ENCODE peak calls at places on chromosomes 5 and 9, in seven cellular contexts. One of them, this sample, is unnamed.

GRCh38 chr5:109453251-109453650 is 43.5 kb upstream of the PJA2 start:
- DNase-seq in HepG2: no peak
- DNase-seq in mesenchymal stem cell: peak; percentile 48
- DNase-seq in astrocyte: peak; percentile 54
- DNase-seq in HCT116: no peak
- DNase-seq in MM.1S: no peak
- DNase-seq in PC-3: no peak
- DNase-seq in this sample: no peak

GRCh38 chr9:125137200-125137599 is 6.1 kb downstream of the SCAI start:
- DNase-seq in PC-3: peak; percentile 63
- DNase-seq in astrocyte: peak; percentile 83
- DNase-seq in HepG2: no peak
- DNase-seq in MM.1S: no peak
- DNase-seq in mesenchymal stem cell: peak; percentile 50
- DNase-seq in HCT116: no peak
- DNase-seq in this sample: no peak

GRCh38 chr9:88586452-88586851 is 51.5 kb downstream of the NXNL2 start:
- DNase-seq in PC-3: no peak
- DNase-seq in mesenchymal stem cell: no peak
- DNase-seq in HCT116: no peak
- DNase-seq in MM.1S: no peak
- DNase-seq in astrocyte: peak; percentile 14
- DNase-seq in HepG2: no peak
- DNase-seq in this sample: no peak

GRCh38 chr9:136700959-136701664 is 11.3 kb upstream of the DIPK1B start:
- DNase-seq in mesenchymal stem cell: no peak
- DNase-seq in astrocyte: no peak
- DNase-seq in PC-3: no peak
- DNase-seq in HCT116: no peak
- DNase-seq in HepG2: no peak
- DNase-seq in MM.1S: peak; percentile 53
- DNase-seq in this sample: no peak

GRCh38 chr5:139391570-139392323 is 2.0 kb upstream of the MZB1 start:
- DNase-seq in MM.1S: peak; percentile 42
- DNase-seq in astrocyte: no peak
- DNase-seq in PC-3: peak; percentile 92
- DNase-seq in HCT116: no peak
- DNase-seq in mesenchymal stem cell: no peak
- DNase-seq in HepG2: no peak
- DNase-seq in this sample: no peak

GRCh38 chr5:155773680-155774079 is 553.3 kb upstream of the SGCD start:
- DNase-seq in HepG2: no peak
- DNase-seq in PC-3: no peak
- DNase-seq in MM.1S: no peak
- DNase-seq in astrocyte: no peak
- DNase-seq in mesenchymal stem cell: no peak
- DNase-seq in HCT116: no peak
- DNase-seq in this sample: no peak

GRCh38 chr9:134236001-134236421 is 71.6 kb upstream of the RNU6ATAC start:
- DNase-seq in mesenchymal stem cell: no peak
- DNase-seq in HCT116: no peak
- DNase-seq in PC-3: no peak
- DNase-seq in HepG2: no peak
- DNase-seq in astrocyte: no peak
- DNase-seq in MM.1S: no peak
- DNase-seq in this sample: no peak

GRCh38 chr9:137719194-137719593 is 100.4 kb downstream of the EHMT1 start:
- DNase-seq in MM.1S: no peak
- DNase-seq in mesenchymal stem cell: no peak
- DNase-seq in PC-3: no peak
- DNase-seq in HCT116: no peak
- DNase-seq in astrocyte: no peak
- DNase-seq in HepG2: no peak
- DNase-seq in this sample: no peak

GRCh38 chr5:143682221-143682620 is 129.7 kb upstream of the HMHB1 start:
- DNase-seq in MM.1S: no peak
- DNase-seq in astrocyte: no peak
- DNase-seq in mesenchymal stem cell: peak; percentile 13
- DNase-seq in HCT116: no peak
- DNase-seq in PC-3: no peak
- DNase-seq in HepG2: no peak
- DNase-seq in this sample: no peak

GRCh38 chr5:132641241-132641723 is 16.7 kb upstream of the IL13 start:
- DNase-seq in HCT116: no peak
- DNase-seq in PC-3: no peak
- DNase-seq in MM.1S: peak; percentile 39
- DNase-seq in HepG2: no peak
- DNase-seq in mesenchymal stem cell: no peak
- DNase-seq in astrocyte: no peak
- DNase-seq in this sample: no peak

GRCh38 chr5:133467325-133467700 is 145.0 kb downstream of the FSTL4 start:
- DNase-seq in mesenchymal stem cell: no peak
- DNase-seq in MM.1S: no peak
- DNase-seq in astrocyte: no peak
- DNase-seq in HepG2: no peak
- DNase-seq in PC-3: no peak
- DNase-seq in HCT116: no peak
- DNase-seq in this sample: no peak

GRCh38 chr5:142601432-142601831 is 84.5 kb downstream of the FGF1 start:
- DNase-seq in mesenchymal stem cell: no peak
- DNase-seq in HepG2: no peak
- DNase-seq in MM.1S: no peak
- DNase-seq in HCT116: no peak
- DNase-seq in astrocyte: no peak
- DNase-seq in PC-3: no peak
- DNase-seq in this sample: no peak

GRCh38 chr9:108618906-108619550 is 236.8 kb downstream of the ACTL7B start:
- DNase-seq in HepG2: no peak
- DNase-seq in HCT116: no peak
- DNase-seq in MM.1S: no peak
- DNase-seq in PC-3: no peak
- DNase-seq in astrocyte: peak; percentile 29
- DNase-seq in mesenchymal stem cell: no peak
- DNase-seq in this sample: no peak

GRCh38 chr9:74960548-74960947 is 7.8 kb upstream of the C9orf40 start:
- DNase-seq in mesenchymal stem cell: peak; percentile 57
- DNase-seq in HepG2: peak; percentile 6
- DNase-seq in HCT116: no peak
- DNase-seq in MM.1S: no peak
- DNase-seq in PC-3: peak; percentile 68
- DNase-seq in astrocyte: peak; percentile 39
- DNase-seq in this sample: peak; percentile 22

GRCh38 chr9:613771-614347 is 227.6 kb upstream of the DMRT1 start:
- DNase-seq in HCT116: peak; percentile 13
- DNase-seq in MM.1S: peak; percentile 88
- DNase-seq in PC-3: peak; percentile 77
- DNase-seq in HepG2: peak; percentile 88
- DNase-seq in astrocyte: peak; percentile 83
- DNase-seq in mesenchymal stem cell: peak; percentile 89
- DNase-seq in this sample: peak; percentile 85

GRCh38 chr9:114034663-114035062 is 43.4 kb downstream of the AMBP start:
- DNase-seq in HCT116: no peak
- DNase-seq in MM.1S: no peak
- DNase-seq in HepG2: no peak
- DNase-seq in mesenchymal stem cell: no peak
- DNase-seq in PC-3: no peak
- DNase-seq in astrocyte: no peak
- DNase-seq in this sample: no peak

GRCh38 chr9:72816666-72817065 is 136.2 kb downstream of the ALDH1A1 start:
- DNase-seq in astrocyte: no peak
- DNase-seq in MM.1S: no peak
- DNase-seq in HCT116: no peak
- DNase-seq in PC-3: no peak
- DNase-seq in mesenchymal stem cell: no peak
- DNase-seq in HepG2: no peak
- DNase-seq in this sample: no peak

GRCh38 chr5:180043381-180043780 is 28.2 kb downstream of the RNF130 start:
- DNase-seq in HCT116: no peak
- DNase-seq in mesenchymal stem cell: no peak
- DNase-seq in MM.1S: no peak
- DNase-seq in HepG2: no peak
- DNase-seq in astrocyte: peak; percentile 42
- DNase-seq in PC-3: no peak
- DNase-seq in this sample: no peak

GRCh38 chr5:6525910-6526309 is 77.3 kb downstream of the UBE2QL1 start:
- DNase-seq in mesenchymal stem cell: no peak
- DNase-seq in HCT116: peak; percentile 13
- DNase-seq in HepG2: peak; percentile 21
- DNase-seq in MM.1S: peak; percentile 52
- DNase-seq in PC-3: peak; percentile 92
- DNase-seq in astrocyte: no peak
- DNase-seq in this sample: peak; percentile 58

GRCh38 chr9:127195976-127196825 is 68.4 kb upstream of the GARNL3 start:
- DNase-seq in HepG2: no peak
- DNase-seq in MM.1S: no peak
- DNase-seq in astrocyte: no peak
- DNase-seq in mesenchymal stem cell: no peak
- DNase-seq in PC-3: no peak
- DNase-seq in HCT116: no peak
- DNase-seq in this sample: no peak

GRCh38 chr9:127192744-127193143 is 70.3 kb upstream of the ANGPTL2 start:
- DNase-seq in mesenchymal stem cell: no peak
- DNase-seq in astrocyte: no peak
- DNase-seq in MM.1S: no peak
- DNase-seq in HCT116: no peak
- DNase-seq in PC-3: no peak
- DNase-seq in HepG2: no peak
- DNase-seq in this sample: no peak

GRCh38 chr9:127194881-127195713 is 69.5 kb upstream of the GARNL3 start:
- DNase-seq in PC-3: peak; percentile 80
- DNase-seq in HepG2: peak; percentile 79
- DNase-seq in MM.1S: no peak
- DNase-seq in mesenchymal stem cell: peak; percentile 63
- DNase-seq in HCT116: peak; percentile 48
- DNase-seq in astrocyte: peak; percentile 7
- DNase-seq in this sample: peak; percentile 59

GRCh38 chr9:127196826-127197145 is 67.8 kb upstream of the GARNL3 start:
- DNase-seq in MM.1S: no peak
- DNase-seq in HepG2: no peak
- DNase-seq in astrocyte: no peak
- DNase-seq in mesenchymal stem cell: no peak
- DNase-seq in PC-3: no peak
- DNase-seq in HCT116: no peak
- DNase-seq in this sample: no peak

DNA sequence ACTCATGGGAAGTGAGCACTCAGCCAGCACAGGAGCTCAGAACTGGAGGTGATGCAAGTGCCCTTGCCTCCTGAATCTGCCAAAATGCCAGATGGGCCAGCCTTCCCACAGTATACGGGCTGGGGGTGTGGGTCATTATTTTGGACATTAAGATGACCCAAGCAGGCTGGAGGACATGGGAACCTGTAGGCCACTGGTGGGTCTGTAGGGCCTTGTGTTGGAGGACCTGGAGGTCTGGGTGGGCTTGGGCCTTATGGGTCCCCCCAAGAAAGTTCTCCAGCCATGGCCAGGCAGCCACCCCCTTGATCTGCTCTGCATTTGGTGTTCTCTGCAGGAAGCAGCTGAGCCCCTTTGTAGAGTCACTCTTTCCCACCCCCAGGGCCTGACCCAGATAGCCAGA is 71.0 kb upstream of the ANGPTL2 start:
- DNase-seq in mesenchymal stem cell: no peak
- DNase-seq in HepG2: no peak
- DNase-seq in HCT116: no peak
- DNase-seq in PC-3: no peak
- DNase-seq in MM.1S: no peak
- DNase-seq in astrocyte: no peak
- DNase-seq in this sample: no peak
- H2AFZ ChIP-seq in mesenchymal stem cell: no peak overlapping the region
- H2AFZ ChIP-seq in HepG2: no peak overlapping the region
- H2AFZ ChIP-seq in HCT116: no peak overlapping the region
- H2AFZ ChIP-seq in PC-3: no peak overlapping the region
- H2AFZ ChIP-seq in MM.1S: no peak overlapping the region
- H2AFZ ChIP-seq in astrocyte: no peak overlapping the region
- H2AFZ ChIP-seq in this sample: no peak overlapping the region

GRCh38 chr9:98521141-98521540 is 187.6 kb downstream of the GABBR2 start:
- DNase-seq in HepG2: no peak
- DNase-seq in mesenchymal stem cell: no peak
- DNase-seq in MM.1S: no peak
- DNase-seq in astrocyte: peak; percentile 83
- DNase-seq in PC-3: peak; percentile 65
- DNase-seq in HCT116: no peak
- DNase-seq in this sample: no peak
- H2AFZ ChIP-seq in HepG2: no peak overlapping the region
- H2AFZ ChIP-seq in mesenchymal stem cell: no peak overlapping the region
- H2AFZ ChIP-seq in MM.1S: no peak overlapping the region
- H2AFZ ChIP-seq in astrocyte: peak overlapping the region; percentile 9
- H2AFZ ChIP-seq in PC-3: no peak overlapping the region
- H2AFZ ChIP-seq in HCT116: no peak overlapping the region
- H2AFZ ChIP-seq in this sample: no peak overlapping the region

DNA sequence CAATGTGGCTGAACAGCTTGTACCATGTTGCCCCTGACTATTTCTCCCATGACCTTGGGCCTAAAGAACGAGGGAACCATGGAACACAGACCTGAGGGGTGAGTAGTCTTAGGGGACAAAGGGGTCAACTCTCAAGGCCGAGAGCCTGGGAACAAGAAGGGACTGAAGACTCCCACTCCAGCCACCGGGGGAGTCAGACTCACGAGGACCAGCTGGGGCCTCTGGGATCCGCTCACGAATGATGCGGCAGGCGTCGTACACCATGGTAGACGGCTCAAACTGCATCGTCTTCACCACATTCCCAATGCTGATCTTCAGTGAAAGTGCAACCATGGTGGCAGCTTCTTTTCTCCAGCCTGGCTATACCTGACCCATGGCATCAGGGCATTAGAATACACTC is 6.6 kb downstream of the TLN1 start:
- DNase-seq in mesenchymal stem cell: no peak
- DNase-seq in MM.1S: no peak
- DNase-seq in HepG2: no peak
- DNase-seq in PC-3: no peak
- DNase-seq in HCT116: no peak
- DNase-seq in astrocyte: no peak
- DNase-seq in this sample: no peak
- H2AFZ ChIP-seq in mesenchymal stem cell: no peak overlapping the region
- H2AFZ ChIP-seq in MM.1S: no peak overlapping the region
- H2AFZ ChIP-seq in HepG2: no peak overlapping the region
- H2AFZ ChIP-seq in PC-3: no peak overlapping the region
- H2AFZ ChIP-seq in HCT116: no peak overlapping the region
- H2AFZ ChIP-seq in astrocyte: no peak overlapping the region
- H2AFZ ChIP-seq in this sample: no peak overlapping the region

GRCh38 chr5:145987871-145988270 is 51.5 kb downstream of the SH3RF2 start:
- DNase-seq in HepG2: no peak
- DNase-seq in MM.1S: no peak
- DNase-seq in mesenchymal stem cell: no peak
- DNase-seq in astrocyte: no peak
- DNase-seq in PC-3: no peak
- DNase-seq in HCT116: no peak
- DNase-seq in this sample: no peak

GRCh38 chr5:145990077-145990653 is 53.8 kb downstream of the SH3RF2 start:
- DNase-seq in HepG2: no peak
- DNase-seq in astrocyte: no peak
- DNase-seq in mesenchymal stem cell: no peak
- DNase-seq in MM.1S: no peak
- DNase-seq in PC-3: no peak
- DNase-seq in HCT116: no peak
- DNase-seq in this sample: no peak

GRCh38 chr5:145989428-145989827 is 53.0 kb downstream of the SH3RF2 start:
- DNase-seq in PC-3: no peak
- DNase-seq in MM.1S: no peak
- DNase-seq in HepG2: no peak
- DNase-seq in astrocyte: peak; percentile 75
- DNase-seq in mesenchymal stem cell: no peak
- DNase-seq in HCT116: no peak
- DNase-seq in this sample: no peak

GRCh38 chr5:145988993-145989392 is 52.6 kb downstream of the SH3RF2 start:
- DNase-seq in HCT116: no peak
- DNase-seq in PC-3: no peak
- DNase-seq in astrocyte: no peak
- DNase-seq in HepG2: no peak
- DNase-seq in MM.1S: no peak
- DNase-seq in mesenchymal stem cell: no peak
- DNase-seq in this sample: no peak

GRCh38 chr5:145991044-145991575 is 54.7 kb downstream of the SH3RF2 start:
- DNase-seq in mesenchymal stem cell: no peak
- DNase-seq in MM.1S: no peak
- DNase-seq in HepG2: no peak
- DNase-seq in HCT116: no peak
- DNase-seq in astrocyte: peak; percentile 82
- DNase-seq in PC-3: no peak
- DNase-seq in this sample: no peak
- H2AFZ ChIP-seq in mesenchymal stem cell: no peak overlapping the region
- H2AFZ ChIP-seq in MM.1S: no peak overlapping the region
- H2AFZ ChIP-seq in HepG2: no peak overlapping the region
- H2AFZ ChIP-seq in HCT116: no peak overlapping the region
- H2AFZ ChIP-seq in astrocyte: no peak overlapping the region
- H2AFZ ChIP-seq in PC-3: no peak overlapping the region
- H2AFZ ChIP-seq in this sample: no peak overlapping the region